ENCODE peak calls at places on chromosomes 1 and 21, in five cellular contexts. H is K562, P is A549, K is SK-N-SH, W is GM12878. N is an unnamed sample.
A peak's percentile ranks its signal among the peaks of the same experiment; 100 is the strongest.

GRCh38 chr1:168157638-168158037 is 20.9 kb upstream of the GPR161 start:
- DNase-seq in W (no peak), K (no peak), P (no peak), H (no peak), N (no peak)

GRCh38 chr1:55055951-55056631 is 16.7 kb downstream of the PCSK9 start:
- DNase-seq in K (no peak), P (no peak), W (no peak), H (no peak), N (no peak)

GRCh38 chr1:181324797-181325616 is 158.3 kb upstream of the CACNA1E start:
- DNase-seq in K (no peak), P (peak; percentile 60), W (no peak), H (no peak), N (no peak)

GRCh38 chr1:70043806-70044205 is 161.6 kb downstream of the LRRC40 start:
- DNase-seq in K (no peak), P (no peak), H (no peak), W (no peak), N (peak; percentile 64)

GRCh38 chr1:157090771-157091170 is 8.8 kb downstream of the ETV3L start:
- DNase-seq in W (no peak), P (no peak), K (no peak), H (no peak), N (no peak)

GRCh38 chr1:98157524-98158293 is 236.9 kb upstream of the DPYD start:
- DNase-seq in K (no peak), P (no peak), W (no peak), H (no peak), N (peak; percentile 72)

GRCh38 chr1:94947453-94947852 is 20.5 kb upstream of the CNN3 start:
- DNase-seq in W (no peak), H (no peak), K (no peak), P (no peak), N (peak; percentile 90)

GRCh38 chr1:224219612-224220011 is 36.6 kb downstream of the DEGS1 start:
- DNase-seq in W (no peak), P (no peak), K (no peak), H (no peak), N (no peak)

GRCh38 chr1:67732750-67733151 is 47.8 kb downstream of the GADD45A start:
- DNase-seq in P (no peak), W (peak; percentile 58), K (no peak), H (no peak), N (peak; percentile 84)

GRCh38 chr1:115491303-115492018 is 150.3 kb upstream of the VANGL1 start:
- DNase-seq in P (no peak), K (no peak), H (no peak), W (no peak), N (no peak)

GRCh38 chr1:8702121-8702520 is 115.3 kb downstream of the RERE start:
- DNase-seq in K (peak; percentile 33), P (no peak), W (no peak), H (no peak), N (no peak)

GRCh38 chr1:25797939-25798338 is 2.1 kb upstream of the SELENON start:
- DNase-seq in W (no peak), P (peak; percentile 60), K (peak; percentile 48), H (peak; percentile 67), N (no peak)

GRCh38 chr1:167439301-167439988 is 78.9 kb downstream of the CD247 start:
- DNase-seq in W (no peak), K (peak; percentile 86), H (peak; percentile 64), P (peak; percentile 54), N (peak; percentile 28)

GRCh38 chr1:60960846-60961542 is 121.4 kb upstream of the NFIA start:
- DNase-seq in W (no peak), P (no peak), K (no peak), H (no peak), N (no peak)

GRCh38 chr1:65177457-65177856 is 29.5 kb downstream of the AK4 start:
- DNase-seq in H (no peak), W (no peak), P (no peak), K (no peak), N (peak; percentile 68)

GRCh38 chr1:204295666-204296065 is 64.1 kb downstream of the PLEKHA6 start:
- DNase-seq in P (no peak), H (no peak), W (no peak), K (no peak), N (no peak)

GRCh38 chr21:37370152-37371040 is 3.8 kb downstream of the DYRK1A start:
- DNase-seq in W (no peak), H (no peak), K (no peak), P (no peak), N (peak; percentile 85)

GRCh38 chr1:199161766-199162303 is 523.0 kb downstream of the PTPRC start:
- DNase-seq in W (no peak), P (no peak), K (no peak), H (no peak), N (no peak)

GRCh38 chr1:88549536-88549935 is 134.5 kb upstream of the PKN2 start:
- DNase-seq in P (no peak), W (no peak), K (no peak), H (no peak), N (peak; percentile 3)

GRCh38 chr1:79539001-79539400 is 532.5 kb upstream of the ADGRL4 start:
- DNase-seq in P (no peak), H (no peak), W (no peak), K (no peak), N (no peak)

GRCh38 chr21:45047257-45047656 is 27.1 kb upstream of the ADARB1 start:
- DNase-seq in K (no peak), H (no peak), W (no peak), P (no peak), N (no peak)

GRCh38 chr1:16083486-16083885 is 10.0 kb upstream of the FAM131C start:
- DNase-seq in H (no peak), K (no peak), W (no peak), P (no peak), N (no peak)

GRCh38 chr1:92291372-92291999 is 7.3 kb downstream of the GLMN start:
- DNase-seq in H (peak; percentile 29), P (peak; percentile 10), K (peak; percentile 49), W (no peak), N (peak; percentile 77)

DNA sequence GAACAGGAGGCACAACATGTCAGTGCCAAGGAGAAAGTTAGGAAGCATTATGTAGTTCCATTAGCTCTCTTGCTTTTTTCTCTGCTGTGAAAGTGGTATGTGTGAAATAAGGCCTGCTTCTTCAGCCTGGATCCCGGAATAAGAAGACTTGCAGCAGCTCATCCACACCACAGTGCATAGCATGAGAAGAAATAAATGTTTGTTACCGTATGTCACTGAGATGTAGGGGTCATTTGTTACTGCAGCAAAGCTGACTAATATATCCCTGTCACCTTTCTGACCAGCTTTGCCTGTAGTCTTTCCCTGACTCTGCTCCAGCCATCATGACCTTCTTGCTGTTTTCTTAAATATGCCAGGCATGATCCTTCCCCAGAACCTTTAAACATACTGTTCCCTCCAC is 20.5 kb upstream of the MCOLN3 start:
- DNase-seq in W (no peak), H (no peak), P (no peak), K (no peak), N (no peak)
- TF ChIP-seq RCOR1 in W (no peak), H (no peak), P (no peak), K (no peak), N (no peak)

DNA sequence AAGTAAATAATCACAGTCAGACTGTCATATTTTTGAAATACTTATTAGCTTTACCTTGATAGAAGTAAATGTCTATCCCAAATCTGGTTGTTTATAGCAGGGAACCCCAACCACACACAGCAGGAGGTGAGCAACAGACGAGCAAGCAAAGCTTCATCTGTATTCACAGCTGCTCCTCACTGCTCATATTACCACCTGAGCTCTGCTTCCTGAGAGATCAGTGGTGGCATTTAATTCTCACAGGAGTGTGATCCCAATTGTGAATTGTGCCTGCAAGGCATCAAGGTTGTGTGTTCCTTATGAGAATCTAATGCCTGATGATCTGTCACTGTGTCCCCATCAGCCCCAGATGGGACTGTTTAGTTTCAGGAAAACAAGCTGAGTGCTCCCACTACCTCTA is 104.3 kb downstream of the GPATCH2 start:
- DNase-seq in H (no peak), P (no peak), W (no peak), K (no peak), N (no peak)
- TF ChIP-seq RCOR1 in H (no peak), P (no peak), W (no peak), K (no peak), N (no peak)

GRCh38 chr1:27603320-27603961 is 503 bp downstream of the AHDC1 start:
- DNase-seq in W (no peak), H (peak; percentile 78), K (no peak), P (peak; percentile 35), N (no peak)

GRCh38 chr1:27601321-27601770 is 2.6 kb downstream of the AHDC1 start:
- DNase-seq in P (no peak), K (no peak), H (no peak), W (no peak), N (no peak)

GRCh38 chr1:27603962-27604578 is at the start of gene AHDC1:
- DNase-seq in W (no peak), K (peak; percentile 95), H (peak; percentile 90), P (peak; percentile 80), N (peak; percentile 87)

GRCh38 chr1:27601771-27602509 is 2.0 kb downstream of the AHDC1 start:
- DNase-seq in P (no peak), H (no peak), W (no peak), K (peak; percentile 73), N (no peak)

DNA sequence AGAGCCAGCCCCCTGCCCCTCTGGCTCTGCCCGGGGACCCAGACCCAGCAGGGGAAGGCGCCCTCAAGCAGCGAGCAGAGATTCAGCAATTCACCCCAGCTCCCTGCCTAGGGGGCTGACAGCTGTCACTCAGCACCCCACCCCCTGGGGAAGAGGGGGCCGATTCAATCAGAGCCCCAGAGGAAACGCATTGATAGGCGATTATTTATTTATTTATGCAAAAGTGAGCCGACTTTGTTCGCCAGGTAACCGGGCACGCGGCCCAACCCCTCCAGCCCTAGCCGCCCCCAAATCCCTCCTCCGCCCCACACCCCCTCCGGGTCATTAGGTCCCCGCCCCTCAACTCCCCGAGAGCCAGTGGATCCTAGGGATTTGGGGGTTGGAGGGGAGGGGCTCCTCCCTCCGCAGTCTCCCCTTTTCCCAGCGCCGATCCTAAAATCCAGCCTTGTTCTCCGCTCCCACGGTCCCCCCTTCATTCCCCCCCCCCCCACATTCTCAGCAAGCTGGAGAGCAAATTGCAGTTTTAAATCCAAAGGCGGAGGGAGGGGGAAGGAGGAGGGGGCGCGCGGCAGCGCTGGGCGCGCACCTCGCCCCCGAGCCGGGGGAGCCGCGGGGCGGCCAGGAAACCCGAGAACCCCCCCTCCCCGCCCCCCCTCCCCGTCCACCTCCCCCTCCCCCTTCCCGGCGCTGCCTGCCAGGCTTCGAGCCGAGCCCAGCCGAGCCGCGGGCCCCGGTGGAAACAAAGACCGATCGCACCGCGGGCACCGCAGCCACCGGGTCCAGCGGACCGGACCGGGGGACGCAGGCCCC is 1.2 kb downstream of the AHDC1 start:
- DNase-seq in P (peak; percentile 25), W (no peak), H (peak; percentile 81), K (peak; percentile 91), N (peak; percentile 31)
- TF ChIP-seq RCOR1 in P (no peak), W (no peak), H (no peak), K (no peak), N (no peak)

GRCh38 chr1:91066545-91066944 is 44.7 kb upstream of the ZNF644 start:
- DNase-seq in W (no peak), K (no peak), H (no peak), P (no peak), N (no peak)

GRCh38 chr1:91070274-91070673 is 48.4 kb upstream of the ZNF644 start:
- DNase-seq in P (no peak), K (no peak), H (no peak), W (no peak), N (no peak)

DNA sequence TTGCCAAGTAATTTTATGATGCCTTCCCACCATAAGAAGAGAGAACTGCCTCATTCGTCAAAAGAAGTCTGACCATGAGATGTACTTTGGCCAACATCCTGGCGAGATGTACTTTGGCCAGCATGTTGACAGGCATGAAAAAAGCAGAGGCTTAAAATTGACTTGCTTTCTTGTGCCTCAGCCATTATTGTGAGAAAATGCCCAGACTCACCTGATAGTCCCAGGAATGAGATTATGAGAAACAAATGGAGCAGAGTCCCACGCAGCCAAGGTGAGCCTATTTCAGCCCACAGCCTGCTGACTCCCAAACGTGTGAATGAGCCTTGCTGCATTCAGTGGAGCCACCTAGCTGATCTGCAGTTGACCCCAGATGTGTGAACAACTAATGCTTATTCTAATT is 43.5 kb upstream of the ZNF644 start:
- DNase-seq in H (no peak), P (no peak), W (no peak), K (no peak), N (no peak)
- TF ChIP-seq RCOR1 in H (no peak), P (no peak), W (no peak), K (no peak), N (no peak)

N was measured in IMR-90.